ENCODE peak calls at places on chromosomes 1 and 21, in five cellular contexts. Q is brain microvascular endothelial cell, C is Kasumi-1, Z is AG10803, M is NCI-H1436. K is an unnamed sample.
A peak's percentile ranks its signal among the peaks of the same experiment; 100 is the strongest.

GRCh38 chr1:93845554-93846150 is 33.4 kb downstream of the DNTTIP2 start:
- DNase-seq in C (no peak), M (peak; percentile 6), Z (peak; percentile 89), Q (peak; percentile 92), K (no peak)

GRCh38 chr1:165144757-165145397 is 211.6 kb downstream of the LMX1A start:
- DNase-seq in Q (peak; percentile 57), M (peak; percentile 11), C (peak; percentile 27), Z (peak; percentile 61), K (peak; percentile 50)

GRCh38 chr1:234256359-234256758 is 116.9 kb upstream of the COA6 start:
- DNase-seq in Q (peak; percentile 1), M (no peak), Z (peak; percentile 44), C (no peak), K (peak; percentile 3)

GRCh38 chr21:29258626-29259335 is 39.9 kb upstream of the BACH1 start:
- DNase-seq in Q (peak; percentile 50), Z (peak; percentile 90), C (no peak), M (no peak), K (no peak)

GRCh38 chr1:53121319-53122172 is 20.9 kb downstream of the SLC1A7 start:
- DNase-seq in Z (peak; percentile 70), M (peak; percentile 7), Q (no peak), C (no peak), K (peak; percentile 28)

GRCh38 chr1:8259498-8260290 is 58.2 kb upstream of the SLC45A1 start:
- DNase-seq in Q (peak; percentile 69), Z (peak; percentile 50), C (no peak), M (no peak), K (no peak)

GRCh38 chr1:83857705-83858104 is 141.2 kb downstream of the TTLL7 start:
- DNase-seq in M (no peak), Q (no peak), Z (no peak), C (no peak), K (no peak)

GRCh38 chr1:10210841-10211804 is 753 bp downstream of the KIF1B start:
- DNase-seq in C (no peak), Q (peak; percentile 89), M (no peak), Z (peak; percentile 98), K (peak; percentile 53)

GRCh38 chr1:160607051-160608032 is 28.0 kb upstream of the CD84 start:
- DNase-seq in M (peak; percentile 29), C (peak; percentile 86), Q (peak; percentile 78), Z (peak; percentile 76), K (peak; percentile 85)

GRCh38 chr21:35075546-35075945 is 26.4 kb upstream of the RUNX1 start:
- DNase-seq in C (no peak), Q (peak; percentile 90), M (no peak), Z (peak; percentile 62), K (no peak)

GRCh38 chr1:208179303-208179702 is 64.9 kb downstream of the PLXNA2 start:
- DNase-seq in Q (no peak), C (no peak), M (no peak), Z (no peak), K (no peak)

GRCh38 chr1:98177751-98178150 is 256.9 kb upstream of the DPYD start:
- DNase-seq in Z (peak; percentile 40), C (no peak), M (no peak), Q (no peak), K (no peak)

GRCh38 chr1:178961868-178962267 is 63.8 kb upstream of the FAM20B start:
- DNase-seq in Z (no peak), Q (no peak), C (no peak), M (no peak), K (no peak)

GRCh38 chr21:35579520-35580293 is 480.6 kb downstream of the SETD4 start:
- DNase-seq in Q (no peak), C (no peak), M (no peak), Z (no peak), K (no peak)

GRCh38 chr1:59317780-59318179 is 20.9 kb downstream of the FGGY start:
- DNase-seq in M (no peak), C (no peak), Z (no peak), Q (no peak), K (no peak)

GRCh38 chr1:116020668-116021272 is 44.5 kb downstream of the SLC22A15 start:
- DNase-seq in M (peak; percentile 2), Q (peak; percentile 57), C (peak; percentile 78), Z (peak; percentile 63), K (peak; percentile 78)

GRCh38 chr1:119737040-119737682 is 25.4 kb downstream of the PHGDH start:
- DNase-seq in M (no peak), Q (no peak), C (no peak), Z (no peak), K (no peak)

GRCh38 chr1:29379438-29380073 is 143.2 kb downstream of the PTPRU start:
- DNase-seq in Q (peak; percentile 50), C (peak; percentile 23), M (peak; percentile 15), Z (peak; percentile 8), K (peak; percentile 69)

GRCh38 chr1:31007462-31007991 is 58.0 kb downstream of the PUM1 start:
- DNase-seq in C (no peak), Z (peak; percentile 92), Q (peak; percentile 70), M (no peak), K (no peak)

GRCh38 chr1:29133861-29134694 is 10.4 kb upstream of the TMEM200B start:
- DNase-seq in Z (no peak), M (no peak), C (no peak), Q (no peak), K (peak; percentile 18)

GRCh38 chr1:168392958-168393357 is 112.3 kb downstream of the TBX19 start:
- DNase-seq in C (no peak), Q (no peak), M (no peak), Z (no peak), K (no peak)

GRCh38 chr1:902802-903201 is 20.9 kb upstream of the SAMD11 start:
- DNase-seq in Q (no peak), C (no peak), M (no peak), Z (no peak), K (no peak)

K was measured in NB4.